ENCODE peak calls at places on chromosomes 3 and 15, in six cellular contexts. Z, U, Y, I, F and E are unnamed samples.

GRCh38 chr15:69557340-69558137 is 104.9 kb downstream of the RPLP1 start:
- DNase-seq in I (no peak), F (no peak), Z (peak), U (peak), Y (no peak), E (no peak)

GRCh38 chr3:16181361-16181760 is 6.9 kb downstream of the GALNT15 start:
- DNase-seq in Y (no peak), U (no peak), F (no peak), Z (peak), I (no peak), E (no peak)

GRCh38 chr15:90675464-90675863 is 41.7 kb upstream of the BLM start:
- DNase-seq in U (no peak), Y (no peak), I (no peak), F (no peak), Z (no peak), E (no peak)

GRCh38 chr3:111803123-111803593 is 55.9 kb upstream of the PHLDB2 start:
- DNase-seq in Z (peak), U (peak), I (no peak), Y (peak), F (peak), E (no peak)

GRCh38 chr15:59680870-59681269 is 8.2 kb downstream of the BNIP2 start:
- DNase-seq in F (no peak), Y (no peak), Z (peak), U (no peak), I (no peak), E (no peak)

GRCh38 chr15:61681038-61681418 is 379.2 kb downstream of the VPS13C start:
- DNase-seq in F (no peak), I (no peak), Y (no peak), U (no peak), Z (no peak), E (no peak)

GRCh38 chr3:148246286-148246685 is 451.4 kb upstream of the AGTR1 start:
- DNase-seq in Y (no peak), I (no peak), F (no peak), Z (no peak), U (no peak), E (no peak)

GRCh38 chr15:29651476-29652072 is 170.7 kb downstream of the TJP1 start:
- DNase-seq in I (no peak), U (no peak), Y (no peak), F (no peak), Z (no peak), E (no peak)

GRCh38 chr15:63173116-63173470 is 15.8 kb upstream of the RPS27L start:
- DNase-seq in U (no peak), Y (no peak), Z (no peak), F (no peak), I (no peak), E (no peak)

GRCh38 chr3:176759815-176760506 is 437.3 kb downstream of the TBL1XR1 start:
- DNase-seq in F (peak), Z (no peak), I (no peak), U (no peak), Y (no peak), E (no peak)

GRCh38 chr3:28575748-28576589 is 227.3 kb upstream of the AZI2 start:
- DNase-seq in U (no peak), Z (no peak), F (peak), Y (peak), I (peak), E (peak)

GRCh38 chr3:56874269-56874668 is 72.5 kb upstream of the ARHGEF3 start:
- DNase-seq in U (no peak), Z (no peak), Y (no peak), I (no peak), F (no peak), E (no peak)

GRCh38 chr15:60184579-60184978 is 180.5 kb downstream of the FOXB1 start:
- DNase-seq in Y (no peak), U (peak), F (no peak), Z (peak), I (no peak), E (no peak)

GRCh38 chr3:15339786-15340215 is 7.4 kb upstream of the SH3BP5 start:
- DNase-seq in I (no peak), Y (no peak), F (no peak), Z (peak), U (peak), E (no peak)

GRCh38 chr3:195467641-195468390 is 25.0 kb upstream of the ACAP2 start:
- DNase-seq in Y (no peak), U (peak), F (no peak), Z (peak), I (no peak), E (no peak)

GRCh38 chr3:133117342-133117741 is 79.2 kb downstream of the TMEM108 start:
- DNase-seq in F (no peak), U (no peak), Z (no peak), Y (no peak), I (no peak), E (no peak)

GRCh38 chr15:36579792-36580431 is 486 bp downstream of the CDIN1 start:
- DNase-seq in Z (no peak), F (peak), U (no peak), Y (no peak), I (no peak), E (no peak)

GRCh38 chr3:115245437-115245836 is 98.3 kb upstream of the ZBTB20 start:
- DNase-seq in U (peak), Z (peak), I (no peak), F (no peak), Y (no peak), E (no peak)

GRCh38 chr3:179971280-179971679 is 65.5 kb downstream of the PEX5L start:
- DNase-seq in Y (no peak), Z (no peak), F (no peak), I (no peak), U (peak), E (no peak)

GRCh38 chr3:11907667-11908660 is 61.3 kb upstream of the TAMM41 start:
- DNase-seq in F (no peak), Y (no peak), U (no peak), I (no peak), Z (peak), E (no peak)

GRCh38 chr3:115227461-115227860 is 80.4 kb upstream of the ZBTB20 start:
- DNase-seq in Y (no peak), I (no peak), U (no peak), Z (no peak), F (no peak), E (no peak)

GRCh38 chr15:95930659-95931375 is 399.7 kb upstream of the NR2F2 start:
- DNase-seq in U (no peak), I (no peak), F (no peak), Z (no peak), Y (no peak), E (no peak)

GRCh38 chr3:12273045-12273695 is 15.7 kb upstream of the PPARG start:
- DNase-seq in I (peak), F (no peak), Z (no peak), U (no peak), Y (no peak), E (no peak)

GRCh38 chr3:66372681-66373350 is 128.0 kb downstream of the LRIG1 start:
- DNase-seq in Y (no peak), Z (peak), U (no peak), I (no peak), F (peak), E (no peak)

GRCh38 chr15:89034305-89034704 is 54.0 kb upstream of the ABHD2 start:
- DNase-seq in Z (peak), U (no peak), Y (no peak), I (no peak), F (no peak), E (no peak)

GRCh38 chr3:10226293-10226692 is 22.0 kb upstream of the TATDN2 start:
- DNase-seq in F (no peak), I (no peak), U (no peak), Y (no peak), Z (no peak), E (no peak)

GRCh38 chr15:81096398-81096797 is 37.7 kb upstream of the CFAP161 start:
- DNase-seq in Y (no peak), F (no peak), I (no peak), U (no peak), Z (no peak), E (no peak)

GRCh38 chr3:66095295-66096001 is 56.7 kb upstream of the MAGI1 start:
- DNase-seq in Z (peak), I (no peak), F (no peak), Y (no peak), U (no peak), E (no peak)

GRCh38 chr15:63503739-63504246 is 600 bp upstream of the USP3 start:
- DNase-seq in Y (peak), F (peak), I (peak), Z (peak), U (peak), E (no peak)

GRCh38 chr3:171847133-171847532 is 4.0 kb downstream of the TMEM212 start:
- DNase-seq in I (no peak), F (no peak), U (no peak), Z (no peak), Y (no peak), E (no peak)

GRCh38 chr3:186713499-186713898 is 3.7 kb upstream of the KNG1 start:
- DNase-seq in U (no peak), Z (no peak), F (no peak), Y (no peak), I (no peak), E (no peak)

GRCh38 chr15:70545526-70545925 is 217.8 kb downstream of the UACA start:
- DNase-seq in Z (no peak), Y (no peak), U (no peak), F (no peak), I (no peak), E (no peak)

GRCh38 chr3:34178415-34178814 is 380.0 kb downstream of the PDCD6IP start:
- DNase-seq in Y (no peak), U (no peak), I (no peak), F (no peak), Z (peak), E (no peak)

GRCh38 chr15:69719527-69719926 is 266.9 kb downstream of the RPLP1 start:
- DNase-seq in Z (no peak), F (no peak), Y (no peak), I (peak), U (no peak), E (no peak)

GRCh38 chr3:61830111-61830400 is 268.7 kb downstream of the PTPRG start:
- DNase-seq in U (no peak), Y (no peak), Z (peak), I (no peak), F (no peak), E (no peak)

GRCh38 chr3:52372822-52373504 is 56.8 kb downstream of the DNAH1 start:
- DNase-seq in Z (no peak), Y (no peak), I (peak), F (no peak), U (no peak), E (peak)

GRCh38 chr15:97504031-97504430 is 456.5 kb upstream of the ARRDC4 start:
- DNase-seq in Y (no peak), I (no peak), U (peak), F (no peak), Z (peak), E (no peak)

GRCh38 chr15:91790826-91791225 is 62.7 kb upstream of the SLCO3A1 start:
- DNase-seq in F (no peak), I (no peak), U (peak), Z (no peak), Y (no peak), E (no peak)

GRCh38 chr3:15646924-15647511 is 45.5 kb downstream of the BTD start:
- DNase-seq in I (no peak), Z (peak), F (peak), U (peak), Y (no peak), E (no peak)

GRCh38 chr15:79430901-79431635 is 1.1 kb upstream of the MINAR1 start:
- DNase-seq in Z (no peak), Y (no peak), I (no peak), F (no peak), U (no peak), E (no peak)

GRCh38 chr15:79432345-79433311 is 492 bp downstream of the MINAR1 start:
- DNase-seq in U (peak), Z (no peak), F (no peak), I (no peak), Y (no peak), E (peak)

GRCh38 chr15:79434361-79434760 is 2.2 kb downstream of the MINAR1 start:
- DNase-seq in F (no peak), U (no peak), Y (no peak), I (no peak), Z (no peak), E (no peak)

GRCh38 chr15:79431636-79432344 is at the start of gene MINAR1:
- DNase-seq in F (peak), Y (no peak), Z (peak), U (no peak), I (peak), E (peak)

DNA sequence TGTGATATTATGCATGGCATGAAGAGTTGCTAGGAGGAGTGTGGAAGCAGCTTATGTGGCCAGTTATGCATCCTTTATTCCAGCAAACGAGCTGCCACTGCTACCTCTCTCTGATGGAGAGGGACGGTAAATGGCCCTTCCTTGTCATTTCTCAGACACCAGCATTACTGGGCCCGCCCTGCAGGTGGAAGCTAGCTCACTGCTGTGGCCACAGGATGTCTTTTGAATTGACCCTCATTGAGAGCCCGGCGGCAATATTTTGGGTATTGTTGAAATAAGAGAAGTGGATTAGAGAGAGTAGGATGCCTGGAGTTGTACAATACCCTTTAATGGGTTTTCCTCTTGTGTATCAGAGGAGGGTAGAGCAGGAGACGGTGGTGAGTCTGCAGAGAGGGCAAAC is 1.5 kb downstream of the MINAR1 start:
- DNase-seq in F (no peak), Y (no peak), I (no peak), U (no peak), Z (no peak), E (peak)
- TF ChIP-seq CTCF in F (no peak), Y (no peak), I (no peak), U (no peak), Z (no peak), E (peak)

GRCh38 chr3:196632033-196632751 is 7.3 kb upstream of the NRROS start:
- DNase-seq in Y (peak), I (peak), F (peak), Z (peak), U (peak), E (peak)
- TF ChIP-seq CTCF in Y (no peak), I (peak), F (no peak), Z (peak), U (peak), E (no peak)

GRCh38 chr3:134333522-134334181 is 40.6 kb downstream of the AMOTL2 start:
- DNase-seq in F (no peak), Z (peak), Y (no peak), I (no peak), U (no peak), E (no peak)
- TF ChIP-seq CTCF in F (no peak), Z (peak), Y (no peak), I (no peak), U (no peak), E (no peak)

GRCh38 chr3:4670352-4670751 is 177.2 kb downstream of the ITPR1 start:
- DNase-seq in F (no peak), Z (no peak), Y (no peak), U (no peak), I (no peak), E (peak)
- TF ChIP-seq CTCF in F (no peak), Z (peak), Y (peak), U (peak), I (no peak), E (no peak)

GRCh38 chr3:116517308-116517707 is 72.0 kb upstream of the LSAMP start:
- DNase-seq in I (peak), Z (peak), U (peak), F (no peak), Y (no peak), E (no peak)
- TF ChIP-seq CTCF in I (peak), Z (no peak), U (peak), F (no peak), Y (no peak), E (peak)